ENCODE peak calls at places on chromosomes 13 and 19, in four cellular contexts. L is dermis blood vessel endothelial cell, R is SW480, N is fibroblast of lung. I is an unnamed sample.

GRCh38 chr13:71618154-71618553 is 248.8 kb downstream of the DACH1 start:
- DNase-seq in L (peak), R (no peak), N (peak), I (peak)

GRCh38 chr19:45103625-45104319 is 10.8 kb downstream of the PPP1R37 start:
- DNase-seq in L (no peak), R (peak), N (no peak), I (no peak)

GRCh38 chr19:16619456-16619855 is 8.5 kb downstream of the MED26 start:
- DNase-seq in L (no peak), R (peak), N (no peak), I (no peak)

GRCh38 chr19:38975214-38975860 is at the start of gene FBXO17:
- DNase-seq in L (peak), R (peak), N (peak), I (peak)

GRCh38 chr13:89375839-89376238 is 1704.7 kb downstream of the SLITRK5 start:
- DNase-seq in L (peak), R (no peak), N (peak), I (peak)

GRCh38 chr13:75145926-75146325 is 336.0 kb downstream of the TBC1D4 start:
- DNase-seq in L (no peak), R (no peak), N (peak), I (no peak)

GRCh38 chr13:44141213-44141724 is 232.4 kb upstream of the SERP2 start:
- DNase-seq in L (peak), R (peak), N (no peak), I (no peak)

GRCh38 chr19:17467471-17468301 is 2.6 kb upstream of the SLC27A1 start:
- DNase-seq in L (no peak), R (no peak), N (no peak), I (no peak)

GRCh38 chr19:11538232-11539036 is at the start of gene CNN1:
- DNase-seq in L (peak), R (no peak), N (peak), I (no peak)

GRCh38 chr19:1683869-1684572 is 31.6 kb upstream of the TCF3 start:
- DNase-seq in L (no peak), R (no peak), N (no peak), I (no peak)